ENCODE peak calls at places on chromosome 10, in five cellular contexts. N, V, O, P and Y are unnamed samples.

GRCh38 chr10:74419491-74420466 is 268.8 kb downstream of the ADK start:
- DNase-seq in N (no peak), V (peak), O (peak), P (peak), Y (no peak)

GRCh38 chr10:15166325-15166724 is 2.2 kb downstream of the NMT2 start:
- DNase-seq in N (no peak), V (no peak), O (no peak), P (no peak), Y (no peak)

GRCh38 chr10:80201592-80202256 is 3.6 kb downstream of the ANXA11 start:
- DNase-seq in N (no peak), V (no peak), O (no peak), P (no peak), Y (no peak)

GRCh38 chr10:55019461-55019860 is 218.4 kb upstream of the PCDH15 start:
- DNase-seq in N (no peak), V (no peak), O (no peak), P (no peak), Y (no peak)

GRCh38 chr10:102230861-102231356 is 4.8 kb downstream of the ELOVL3 start:
- DNase-seq in N (no peak), V (peak), O (peak), P (peak), Y (no peak)

GRCh38 chr10:6170638-6171037 is 32.1 kb upstream of the PFKFB3 start:
- DNase-seq in N (no peak), V (peak), O (no peak), P (peak), Y (no peak)

GRCh38 chr10:119209050-119209735 is 1.8 kb downstream of the GRK5 start:
- DNase-seq in N (peak), V (peak), O (peak), P (peak), Y (no peak)

GRCh38 chr10:3516626-3517255 is 268.3 kb downstream of the KLF6 start:
- DNase-seq in N (no peak), V (no peak), O (no peak), P (no peak), Y (no peak)

GRCh38 chr10:48627984-48628609 is 23.2 kb upstream of the ARHGAP22 start:
- DNase-seq in N (peak), V (no peak), O (no peak), P (no peak), Y (no peak)

GRCh38 chr10:112510384-112510783 is 63.4 kb downstream of the VTI1A start:
- DNase-seq in N (no peak), V (no peak), O (no peak), P (no peak), Y (no peak)

DNA sequence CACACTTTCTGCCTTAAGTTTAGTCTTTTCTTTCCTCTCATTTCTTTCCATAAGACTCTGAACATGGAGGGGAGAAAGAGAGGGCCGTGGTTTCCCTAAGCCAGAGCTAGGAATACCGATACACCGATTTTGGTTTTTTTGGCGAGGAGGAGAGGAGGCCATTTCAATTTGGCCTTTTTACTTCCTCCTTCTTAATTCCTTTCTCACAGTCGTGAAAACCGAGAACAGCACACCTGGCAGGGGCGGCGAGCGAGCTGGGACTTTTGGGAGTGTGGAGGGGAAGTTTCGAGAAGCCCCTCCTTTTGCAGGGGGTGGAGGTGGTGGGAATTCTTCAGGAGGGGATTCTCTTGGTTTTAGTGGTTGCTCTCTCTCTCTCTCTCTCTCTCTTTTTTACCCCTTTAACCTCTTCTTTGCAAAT is 6.2 kb downstream of the GATA3 start:
- DNase-seq in N (no peak), V (no peak), O (no peak), P (no peak), Y (no peak)
- H3K4me3 ChIP-seq in N (no peak), V (no peak), O (no peak), P (no peak), Y (no peak)

GRCh38 chr10:33010132-33011037 is 52.4 kb upstream of the ITGB1 start:
- DNase-seq in N (peak), V (no peak), O (peak), P (peak), Y (peak)
- TF ChIP-seq CTCF in N (no peak), V (peak), O (peak), P (peak), Y (peak)

DNA sequence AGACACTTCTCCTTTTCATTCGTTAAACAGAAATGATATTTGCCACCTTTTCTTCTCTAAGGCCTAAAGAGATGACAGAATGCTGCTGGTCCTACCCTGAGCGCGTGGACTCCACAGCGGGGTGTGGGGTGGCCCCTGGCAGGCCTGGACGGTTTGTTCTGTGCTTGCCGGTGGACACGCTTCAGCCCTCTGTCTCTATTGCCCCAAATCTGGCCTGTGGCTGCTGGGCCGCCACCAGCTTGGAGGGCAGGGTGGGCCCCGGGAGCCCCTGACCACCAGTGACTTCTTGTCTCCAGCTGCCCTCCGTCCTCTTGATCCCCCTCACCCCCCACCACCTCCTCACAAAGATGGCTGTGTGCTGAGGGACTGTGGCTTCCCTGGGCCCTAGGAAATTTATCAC is 5.7 kb downstream of the CHST3 start:
- DNase-seq in N (no peak), V (no peak), O (no peak), P (no peak), Y (no peak)
- H3K4me3 ChIP-seq in N (no peak), V (no peak), O (no peak), P (no peak), Y (no peak)

DNA sequence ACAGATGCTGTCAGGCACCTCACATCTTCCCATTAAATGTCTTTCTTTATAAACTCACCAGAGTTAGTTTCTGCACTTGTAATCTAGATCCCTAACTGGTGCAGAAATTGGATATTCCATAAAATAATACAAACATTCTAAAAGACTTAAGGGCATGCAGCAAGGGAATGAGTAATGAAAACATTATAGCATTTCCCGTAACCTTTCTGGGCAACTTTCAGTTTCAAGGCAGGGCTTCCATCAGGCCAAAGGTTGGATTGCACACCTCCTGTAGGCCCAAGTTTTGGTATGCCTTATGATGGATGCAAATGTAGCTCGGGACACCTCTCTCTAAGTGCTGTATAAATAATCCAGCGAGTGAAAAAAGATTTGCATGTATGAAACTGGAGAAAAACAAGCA is 129.9 kb upstream of the LYZL2 start:
- DNase-seq in N (no peak), V (no peak), O (no peak), P (no peak), Y (no peak)
- TF ChIP-seq CTCF in N (no peak), V (no peak), O (no peak), P (no peak), Y (no peak)

DNA sequence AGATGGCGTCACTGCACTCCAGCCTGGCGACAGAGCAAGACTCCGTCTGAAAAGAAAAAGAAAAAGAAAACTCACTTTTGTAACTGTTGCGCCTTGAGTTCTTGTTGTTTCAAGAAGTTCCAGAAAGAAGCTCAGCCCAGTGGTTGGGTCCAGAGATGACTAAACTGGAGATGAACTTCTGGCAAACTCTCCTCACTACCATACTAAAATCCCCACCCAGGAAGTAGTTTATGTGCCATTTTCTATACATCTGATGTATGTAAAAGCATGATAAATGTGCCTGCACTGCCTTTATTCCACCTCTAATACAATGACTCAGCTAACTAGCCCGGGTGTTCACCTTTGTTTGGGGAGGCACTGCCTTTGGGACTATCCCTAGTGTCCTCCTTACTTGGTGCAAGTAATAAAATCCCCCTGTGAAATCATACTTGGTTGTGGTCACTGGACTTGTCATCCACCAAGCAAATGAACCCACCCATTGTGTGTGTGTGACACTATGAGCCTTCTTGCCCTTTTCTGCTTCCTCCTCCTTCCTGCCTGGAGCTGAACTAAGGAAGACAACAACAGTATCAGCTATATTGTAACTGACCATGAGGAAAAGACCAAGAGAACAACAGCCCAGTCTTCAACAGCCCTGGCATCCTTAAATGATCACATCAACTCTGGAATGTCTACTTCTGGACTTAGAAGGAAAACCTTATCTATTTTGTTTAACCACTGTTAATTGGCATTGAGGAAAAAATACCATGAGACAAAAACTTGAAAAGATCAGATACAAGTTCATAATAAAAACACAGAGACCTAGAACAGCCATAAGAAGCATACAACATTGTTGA is 33.6 kb downstream of the JMJD1C start:
- DNase-seq in N (no peak), V (no peak), O (peak), P (no peak), Y (no peak)
- H3K4me3 ChIP-seq in N (no peak), V (no peak), O (no peak), P (no peak), Y (no peak)

GRCh38 chr10:117547301-117548153 is 5.0 kb downstream of the EMX2 start:
- DNase-seq in N (no peak), V (no peak), O (no peak), P (no peak), Y (no peak)
- TF ChIP-seq CTCF in N (no peak), V (no peak), O (no peak), P (no peak), Y (no peak)